ENCODE peak calls at places on chromosome 21, in four cellular contexts. One of them, this sample, is unnamed.

GRCh38 chr21:41638201-41638790 is 128.6 kb downstream of the RIPK4 start:
- DNase-seq in PC-3: no peak
- DNase-seq in GM13977: no peak
- DNase-seq in IMR-90: no peak
- DNase-seq in this sample: no peak

GRCh38 chr21:36209626-36210171 is 53.1 kb downstream of the DOP1B start:
- DNase-seq in GM13977: peak
- DNase-seq in PC-3: peak
- DNase-seq in IMR-90: peak
- DNase-seq in this sample: no peak

GRCh38 chr21:44593598-44594405 is 1.5 kb upstream of the KRTAP10-6 start:
- DNase-seq in PC-3: no peak
- DNase-seq in GM13977: no peak
- DNase-seq in IMR-90: peak
- DNase-seq in this sample: no peak

GRCh38 chr21:32624726-32625125 is 12.5 kb upstream of the CFAP298 start:
- DNase-seq in PC-3: peak
- DNase-seq in IMR-90: peak
- DNase-seq in GM13977: peak
- DNase-seq in this sample: no peak

GRCh38 chr21:31986035-31986856 is 113.4 kb downstream of the HUNK start:
- DNase-seq in PC-3: no peak
- DNase-seq in GM13977: no peak
- DNase-seq in IMR-90: no peak
- DNase-seq in this sample: no peak

GRCh38 chr21:40165671-40166070 is 298.4 kb downstream of the PCP4 start:
- DNase-seq in IMR-90: no peak
- DNase-seq in GM13977: no peak
- DNase-seq in PC-3: no peak
- DNase-seq in this sample: peak

GRCh38 chr21:41229527-41230248 is 61.7 kb downstream of the BACE2 start:
- DNase-seq in PC-3: no peak
- DNase-seq in GM13977: no peak
- DNase-seq in IMR-90: no peak
- DNase-seq in this sample: no peak

GRCh38 chr21:42677339-42678117 is 24.1 kb downstream of the PDE9A start:
- DNase-seq in GM13977: no peak
- DNase-seq in PC-3: peak
- DNase-seq in IMR-90: peak
- DNase-seq in this sample: no peak

GRCh38 chr21:27269646-27270045 is 302.8 kb upstream of the ADAMTS5 start:
- DNase-seq in IMR-90: peak
- DNase-seq in GM13977: no peak
- DNase-seq in PC-3: peak
- DNase-seq in this sample: no peak

GRCh38 chr21:32329331-32329730 is 30.7 kb downstream of the MRAP start:
- DNase-seq in IMR-90: peak
- DNase-seq in PC-3: no peak
- DNase-seq in GM13977: no peak
- DNase-seq in this sample: no peak

GRCh38 chr21:17427157-17427556 is 85.7 kb upstream of the CXADR start:
- DNase-seq in GM13977: no peak
- DNase-seq in PC-3: no peak
- DNase-seq in IMR-90: no peak
- DNase-seq in this sample: no peak

GRCh38 chr21:34074283-34075098 is 1.1 kb downstream of the MRPS6 start:
- DNase-seq in GM13977: no peak
- DNase-seq in IMR-90: no peak
- DNase-seq in PC-3: peak
- DNase-seq in this sample: peak

GRCh38 chr21:35616090-35616489 is 444.2 kb downstream of the SETD4 start:
- DNase-seq in GM13977: no peak
- DNase-seq in PC-3: peak
- DNase-seq in IMR-90: peak
- DNase-seq in this sample: no peak

GRCh38 chr21:44508711-44509445 is 31.1 kb downstream of the KRTAP10-1 start:
- DNase-seq in GM13977: no peak
- DNase-seq in IMR-90: no peak
- DNase-seq in PC-3: no peak
- DNase-seq in this sample: no peak

GRCh38 chr21:41965045-41965444 is 11.2 kb upstream of the C2CD2 start:
- DNase-seq in IMR-90: no peak
- DNase-seq in PC-3: peak
- DNase-seq in GM13977: no peak
- DNase-seq in this sample: no peak

DNA sequence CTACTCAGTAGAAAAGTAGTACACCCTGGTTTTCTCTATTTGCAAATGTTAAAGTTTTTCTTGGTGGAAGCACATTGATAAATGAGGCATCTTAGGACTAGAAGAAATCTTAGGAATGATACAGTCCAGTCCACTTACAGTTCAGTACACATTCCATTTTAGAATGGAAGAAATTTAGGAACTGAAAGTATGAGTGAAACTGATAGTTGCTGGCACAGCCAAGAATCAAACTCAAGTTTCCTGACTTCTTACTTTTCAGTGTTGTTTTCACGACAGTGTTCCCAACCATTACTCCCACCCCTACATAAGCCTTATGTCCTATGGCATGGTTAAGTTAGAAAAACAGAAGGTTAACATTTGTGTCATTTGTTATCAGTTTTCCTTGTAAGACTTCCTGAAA is 258.5 kb downstream of the BACH1 start:
- DNase-seq in PC-3: no peak
- DNase-seq in IMR-90: no peak
- DNase-seq in GM13977: peak
- DNase-seq in this sample: no peak
- TF ChIP-seq CTCF in PC-3: no peak
- TF ChIP-seq CTCF in IMR-90: no peak
- TF ChIP-seq CTCF in GM13977: no peak
- TF ChIP-seq CTCF in this sample: no peak

GRCh38 chr21:24514081-24514733 is 1093.1 kb downstream of the MRPL39 start:
- DNase-seq in PC-3: peak
- DNase-seq in GM13977: no peak
- DNase-seq in IMR-90: peak
- DNase-seq in this sample: no peak
- TF ChIP-seq CTCF in PC-3: peak
- TF ChIP-seq CTCF in GM13977: peak
- TF ChIP-seq CTCF in IMR-90: peak
- TF ChIP-seq CTCF in this sample: peak

DNA sequence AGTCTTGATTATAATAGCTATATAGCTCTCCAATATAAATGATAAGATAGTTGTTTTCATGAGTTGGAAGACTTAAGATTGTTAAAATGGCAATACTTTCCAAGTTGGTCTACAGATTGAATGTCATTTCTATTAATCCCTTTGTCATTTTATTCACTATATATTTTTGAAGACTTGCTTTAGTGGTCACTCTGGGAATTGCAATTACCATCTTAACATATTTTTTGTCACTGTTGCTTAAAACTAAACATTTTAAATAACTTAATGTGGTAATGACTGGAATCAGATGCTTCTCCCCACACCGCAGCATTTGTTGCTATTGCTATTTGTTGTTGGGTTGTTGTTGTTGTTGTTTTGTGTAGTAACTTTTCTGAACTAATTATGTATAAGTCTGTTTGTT is 1592.9 kb downstream of the MRPL39 start:
- DNase-seq in PC-3: no peak
- DNase-seq in GM13977: no peak
- DNase-seq in IMR-90: no peak
- DNase-seq in this sample: no peak
- TF ChIP-seq CTCF in PC-3: peak
- TF ChIP-seq CTCF in GM13977: no peak
- TF ChIP-seq CTCF in IMR-90: peak
- TF ChIP-seq CTCF in this sample: peak

GRCh38 chr21:38333290-38334272 is 76.8 kb downstream of the KCNJ15 start:
- DNase-seq in IMR-90: no peak
- DNase-seq in GM13977: peak
- DNase-seq in PC-3: no peak
- DNase-seq in this sample: no peak
- TF ChIP-seq CTCF in IMR-90: peak
- TF ChIP-seq CTCF in GM13977: peak
- TF ChIP-seq CTCF in PC-3: peak
- TF ChIP-seq CTCF in this sample: no peak

GRCh38 chr21:25281134-25281533 is 326.1 kb downstream of the MRPL39 start:
- DNase-seq in PC-3: no peak
- DNase-seq in IMR-90: no peak
- DNase-seq in GM13977: no peak
- DNase-seq in this sample: no peak

GRCh38 chr21:25280061-25280460 is 327.2 kb downstream of the MRPL39 start:
- DNase-seq in IMR-90: no peak
- DNase-seq in GM13977: no peak
- DNase-seq in PC-3: no peak
- DNase-seq in this sample: no peak

DNA sequence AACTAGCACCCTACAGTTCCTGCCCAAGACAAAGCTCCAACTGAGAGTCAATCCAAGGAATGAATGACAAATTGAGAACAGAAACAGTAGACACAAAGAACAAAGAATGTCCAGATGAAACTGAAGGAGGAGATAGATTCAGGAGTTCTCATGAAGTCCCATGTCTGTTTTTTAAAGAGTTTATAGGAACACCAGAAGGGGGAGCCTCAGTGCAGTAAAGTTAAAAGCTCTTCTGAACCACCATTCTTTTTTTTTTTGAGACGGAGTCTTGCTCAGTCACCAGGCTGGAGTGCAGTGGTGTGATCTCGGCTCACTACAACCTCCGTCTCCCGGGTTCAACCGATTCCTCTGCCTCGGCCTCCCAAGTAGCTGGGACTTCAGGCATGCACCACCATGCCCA is 323.6 kb downstream of the MRPL39 start:
- DNase-seq in IMR-90: peak
- DNase-seq in PC-3: peak
- DNase-seq in GM13977: peak
- DNase-seq in this sample: no peak
- TF ChIP-seq CTCF in IMR-90: peak
- TF ChIP-seq CTCF in PC-3: peak
- TF ChIP-seq CTCF in GM13977: peak
- TF ChIP-seq CTCF in this sample: peak

GRCh38 chr21:14952916-14953315 is 111.9 kb downstream of the NRIP1 start:
- DNase-seq in IMR-90: no peak
- DNase-seq in GM13977: no peak
- DNase-seq in PC-3: peak
- DNase-seq in this sample: no peak
- TF ChIP-seq CTCF in IMR-90: peak
- TF ChIP-seq CTCF in GM13977: no peak
- TF ChIP-seq CTCF in PC-3: peak
- TF ChIP-seq CTCF in this sample: no peak

DNA sequence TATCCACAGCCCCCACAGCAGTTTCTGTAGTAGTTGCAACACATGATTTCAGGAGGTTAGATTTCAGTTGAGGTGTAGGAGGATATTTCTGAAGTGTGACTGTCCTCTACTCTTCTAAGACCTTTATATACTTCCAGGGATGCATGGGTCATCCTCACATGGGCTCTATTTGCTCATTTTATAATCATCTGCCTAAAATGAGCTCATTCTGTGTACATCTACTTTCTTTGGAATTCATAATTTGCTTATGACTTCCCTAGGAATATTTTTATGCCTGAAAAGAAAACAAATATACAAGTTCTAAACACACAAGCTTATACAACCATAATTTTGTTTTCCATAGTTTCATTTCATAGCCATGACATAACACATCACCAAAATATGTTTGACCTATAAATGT is at the start of gene KRTAP21-2:
- DNase-seq in PC-3: no peak
- DNase-seq in IMR-90: no peak
- DNase-seq in GM13977: no peak
- DNase-seq in this sample: no peak
- TF ChIP-seq CTCF in PC-3: no peak
- TF ChIP-seq CTCF in IMR-90: no peak
- TF ChIP-seq CTCF in GM13977: no peak
- TF ChIP-seq CTCF in this sample: no peak

GRCh38 chr21:29499734-29500343 is 201.1 kb downstream of the BACH1 start:
- DNase-seq in PC-3: peak
- DNase-seq in IMR-90: no peak
- DNase-seq in GM13977: peak
- DNase-seq in this sample: no peak
- TF ChIP-seq CTCF in PC-3: peak
- TF ChIP-seq CTCF in IMR-90: peak
- TF ChIP-seq CTCF in GM13977: peak
- TF ChIP-seq CTCF in this sample: peak

GRCh38 chr21:46402421-46402820 is 56.3 kb upstream of the DIP2A start:
- DNase-seq in PC-3: no peak
- DNase-seq in GM13977: no peak
- DNase-seq in IMR-90: no peak
- DNase-seq in this sample: no peak
- TF ChIP-seq CTCF in PC-3: no peak
- TF ChIP-seq CTCF in GM13977: peak
- TF ChIP-seq CTCF in IMR-90: no peak
- TF ChIP-seq CTCF in this sample: no peak